ENCODE peak calls at places on chromosomes 1 and 21, in six cellular contexts. S is AG08396, M is EL, P is DMS153, G is cardiac fibroblast, Y is EH. A is an unnamed sample.

GRCh38 chr1:177830531-177830930 is 139.3 kb downstream of the SEC16B start:
- DNase-seq in P (no peak), S (no peak), Y (no peak), M (no peak), G (no peak), A (no peak)

GRCh38 chr21:42614391-42614790 is 39.0 kb upstream of the PDE9A start:
- DNase-seq in Y (no peak), P (no peak), M (no peak), G (no peak), S (no peak), A (no peak)

GRCh38 chr1:46102769-46103476 is 29.5 kb downstream of the PIK3R3 start:
- DNase-seq in S (no peak), P (peak), G (no peak), M (no peak), Y (no peak), A (no peak)

GRCh38 chr1:116909511-116910378 is at the start of gene PTGFRN:
- DNase-seq in G (peak), M (peak), Y (peak), S (peak), P (peak), A (peak)

GRCh38 chr1:23168462-23169218 is at the start of gene LUZP1:
- DNase-seq in G (peak), S (peak), Y (peak), P (peak), M (peak), A (peak)

GRCh38 chr21:14548751-14549150 is 2.6 kb upstream of the SAMSN1 start:
- DNase-seq in M (no peak), P (no peak), Y (no peak), G (peak), S (no peak), A (no peak)

GRCh38 chr1:115301438-115302020 is 36.5 kb downstream of the NGF start:
- DNase-seq in P (no peak), S (no peak), Y (peak), M (no peak), G (no peak), A (no peak)

GRCh38 chr1:217747156-217747769 is 116.1 kb downstream of the SPATA17 start:
- DNase-seq in S (peak), Y (peak), M (peak), G (peak), P (no peak), A (peak)

GRCh38 chr1:22295856-22296255 is 153.0 kb upstream of the WNT4 start:
- DNase-seq in P (no peak), M (peak), G (no peak), S (no peak), Y (no peak), A (no peak)

GRCh38 chr1:223240122-223240521 is 97.1 kb upstream of the TLR5 start:
- DNase-seq in M (no peak), P (no peak), G (no peak), Y (no peak), S (no peak), A (no peak)

GRCh38 chr1:161039546-161039945 is 782 bp upstream of the TSTD1 start:
- DNase-seq in Y (no peak), S (no peak), M (no peak), G (no peak), P (no peak), A (no peak)

GRCh38 chr1:208538587-208538986 is 294.4 kb upstream of the PLXNA2 start:
- DNase-seq in Y (no peak), S (no peak), G (no peak), M (no peak), P (peak), A (no peak)

GRCh38 chr1:79355073-79355472 is 348.5 kb upstream of the ADGRL4 start:
- DNase-seq in P (no peak), S (peak), M (peak), G (peak), Y (peak), A (peak)

GRCh38 chr1:222613627-222614026 is 4.3 kb upstream of the MIA3 start:
- DNase-seq in P (no peak), Y (no peak), G (no peak), S (no peak), M (no peak), A (no peak)

GRCh38 chr1:207077470-207078377 is 10.9 kb upstream of the C4BPB start:
- DNase-seq in S (peak), M (peak), Y (peak), P (peak), G (peak), A (peak)

GRCh38 chr1:206589206-206589605 is 23.1 kb downstream of the EIF2D start:
- DNase-seq in Y (peak), M (peak), G (peak), S (peak), P (no peak), A (peak)

GRCh38 chr1:232553809-232554208 is 76.1 kb downstream of the SIPA1L2 start:
- DNase-seq in P (no peak), G (no peak), M (no peak), S (peak), Y (peak), A (no peak)